ENCODE peak calls at places on chromosomes 1 and 21, in six cellular contexts. One of them, this sample, is unnamed.

GRCh38 chr1:187433598-187433997 is 604.8 kb downstream of the PLA2G4A start:
- DNase-seq in ovary: no peak
- DNase-seq in substantia nigra: no peak
- DNase-seq in uterus: no peak
- DNase-seq in mammary epithelial cell: no peak
- DNase-seq in lower lobe of right lung: no peak
- DNase-seq in this sample: no peak

GRCh38 chr1:37998913-37999433 is 6.3 kb downstream of the FHL3 start:
- DNase-seq in ovary: peak; percentile 47
- DNase-seq in substantia nigra: no peak
- DNase-seq in uterus: no peak
- DNase-seq in mammary epithelial cell: no peak
- DNase-seq in lower lobe of right lung: no peak
- DNase-seq in this sample: no peak

GRCh38 chr1:153789478-153790148 is 14.4 kb downstream of the SLC27A3 start:
- DNase-seq in ovary: peak; percentile 60
- DNase-seq in substantia nigra: no peak
- DNase-seq in uterus: no peak
- DNase-seq in mammary epithelial cell: no peak
- DNase-seq in lower lobe of right lung: no peak
- DNase-seq in this sample: no peak

GRCh38 chr1:193031431-193031830 is 27.7 kb downstream of the UCHL5 start:
- DNase-seq in ovary: no peak
- DNase-seq in substantia nigra: no peak
- DNase-seq in uterus: no peak
- DNase-seq in mammary epithelial cell: no peak
- DNase-seq in lower lobe of right lung: no peak
- DNase-seq in this sample: no peak

GRCh38 chr1:29883986-29884385 is 647.7 kb downstream of the PTPRU start:
- DNase-seq in ovary: no peak
- DNase-seq in substantia nigra: no peak
- DNase-seq in uterus: no peak
- DNase-seq in mammary epithelial cell: no peak
- DNase-seq in lower lobe of right lung: no peak
- DNase-seq in this sample: no peak

GRCh38 chr1:1179983-1180861 is 6.5 kb downstream of the TTLL10 start:
- DNase-seq in ovary: peak; percentile 28
- DNase-seq in substantia nigra: no peak
- DNase-seq in uterus: no peak
- DNase-seq in mammary epithelial cell: no peak
- DNase-seq in lower lobe of right lung: peak; percentile 43
- DNase-seq in this sample: no peak

GRCh38 chr1:60583696-60584095 is 498.7 kb upstream of the NFIA start:
- DNase-seq in ovary: no peak
- DNase-seq in substantia nigra: no peak
- DNase-seq in uterus: no peak
- DNase-seq in mammary epithelial cell: no peak
- DNase-seq in lower lobe of right lung: no peak
- DNase-seq in this sample: no peak

GRCh38 chr1:222749927-222750326 is 12.9 kb downstream of the FAM177B start:
- DNase-seq in ovary: no peak
- DNase-seq in substantia nigra: no peak
- DNase-seq in uterus: no peak
- DNase-seq in mammary epithelial cell: no peak
- DNase-seq in lower lobe of right lung: no peak
- DNase-seq in this sample: no peak

GRCh38 chr1:199029855-199030254 is 391.0 kb downstream of the PTPRC start:
- DNase-seq in ovary: no peak
- DNase-seq in substantia nigra: no peak
- DNase-seq in uterus: no peak
- DNase-seq in mammary epithelial cell: peak; percentile 68
- DNase-seq in lower lobe of right lung: no peak
- DNase-seq in this sample: peak; percentile 64

GRCh38 chr1:78649628-78650027 is at the start of gene IFI44:
- DNase-seq in ovary: peak; percentile 85
- DNase-seq in substantia nigra: peak; percentile 65
- DNase-seq in uterus: peak; percentile 76
- DNase-seq in mammary epithelial cell: peak; percentile 71
- DNase-seq in lower lobe of right lung: peak; percentile 86
- DNase-seq in this sample: peak; percentile 40

GRCh38 chr1:107993920-107994319 is 28.9 kb upstream of the VAV3 start:
- DNase-seq in ovary: no peak
- DNase-seq in substantia nigra: peak; percentile 15
- DNase-seq in uterus: no peak
- DNase-seq in mammary epithelial cell: peak; percentile 68
- DNase-seq in lower lobe of right lung: no peak
- DNase-seq in this sample: peak; percentile 41

GRCh38 chr1:98086156-98086555 is 165.3 kb upstream of the DPYD start:
- DNase-seq in ovary: no peak
- DNase-seq in substantia nigra: no peak
- DNase-seq in uterus: no peak
- DNase-seq in mammary epithelial cell: peak; percentile 80
- DNase-seq in lower lobe of right lung: no peak
- DNase-seq in this sample: no peak

GRCh38 chr1:109890115-109890953 is 20.3 kb upstream of the CSF1 start:
- DNase-seq in ovary: no peak
- DNase-seq in substantia nigra: no peak
- DNase-seq in uterus: no peak
- DNase-seq in mammary epithelial cell: no peak
- DNase-seq in lower lobe of right lung: no peak
- DNase-seq in this sample: no peak

GRCh38 chr1:72283204-72284083 is 1.1 kb upstream of the NEGR1 start:
- DNase-seq in ovary: peak; percentile 86
- DNase-seq in substantia nigra: peak; percentile 91
- DNase-seq in uterus: peak; percentile 75
- DNase-seq in mammary epithelial cell: peak; percentile 73
- DNase-seq in lower lobe of right lung: peak; percentile 80
- DNase-seq in this sample: no peak

GRCh38 chr1:153608742-153609584 is 4.0 kb downstream of the S100A16 start:
- DNase-seq in ovary: peak; percentile 80
- DNase-seq in substantia nigra: peak; percentile 56
- DNase-seq in uterus: peak; percentile 75
- DNase-seq in mammary epithelial cell: peak; percentile 98
- DNase-seq in lower lobe of right lung: peak; percentile 89
- DNase-seq in this sample: peak; percentile 86

GRCh38 chr1:155171836-155172731 is 1.0 kb downstream of the KRTCAP2 start:
- DNase-seq in ovary: no peak
- DNase-seq in substantia nigra: no peak
- DNase-seq in uterus: no peak
- DNase-seq in mammary epithelial cell: no peak
- DNase-seq in lower lobe of right lung: no peak
- DNase-seq in this sample: no peak

GRCh38 chr1:201279313-201279712 is 4.0 kb upstream of the PKP1 start:
- DNase-seq in ovary: no peak
- DNase-seq in substantia nigra: no peak
- DNase-seq in uterus: no peak
- DNase-seq in mammary epithelial cell: no peak
- DNase-seq in lower lobe of right lung: no peak
- DNase-seq in this sample: no peak

GRCh38 chr1:193014354-193014753 is 44.8 kb downstream of the UCHL5 start:
- DNase-seq in ovary: no peak
- DNase-seq in substantia nigra: no peak
- DNase-seq in uterus: no peak
- DNase-seq in mammary epithelial cell: no peak
- DNase-seq in lower lobe of right lung: no peak
- DNase-seq in this sample: no peak

GRCh38 chr21:41425954-41426655 is at the start of gene MX1:
- DNase-seq in ovary: peak; percentile 82
- DNase-seq in substantia nigra: no peak
- DNase-seq in uterus: peak; percentile 82
- DNase-seq in mammary epithelial cell: peak; percentile 31
- DNase-seq in lower lobe of right lung: peak; percentile 94
- DNase-seq in this sample: peak; percentile 56

GRCh38 chr1:170196490-170196889 is 50.7 kb downstream of the NTMT2 start:
- DNase-seq in ovary: no peak
- DNase-seq in substantia nigra: no peak
- DNase-seq in uterus: no peak
- DNase-seq in mammary epithelial cell: no peak
- DNase-seq in lower lobe of right lung: no peak
- DNase-seq in this sample: no peak

GRCh38 chr21:40215941-40216340 is 348.7 kb downstream of the PCP4 start:
- DNase-seq in ovary: no peak
- DNase-seq in substantia nigra: no peak
- DNase-seq in uterus: no peak
- DNase-seq in mammary epithelial cell: peak; percentile 83
- DNase-seq in lower lobe of right lung: no peak
- DNase-seq in this sample: peak; percentile 44

GRCh38 chr1:151371340-151371739 is 1.2 kb downstream of the SELENBP1 start:
- DNase-seq in ovary: peak; percentile 74
- DNase-seq in substantia nigra: peak; percentile 55
- DNase-seq in uterus: peak; percentile 78
- DNase-seq in mammary epithelial cell: no peak
- DNase-seq in lower lobe of right lung: peak; percentile 87
- DNase-seq in this sample: no peak

GRCh38 chr1:111864862-111865261 is 109.2 kb downstream of the DDX20 start:
- DNase-seq in ovary: no peak
- DNase-seq in substantia nigra: no peak
- DNase-seq in uterus: no peak
- DNase-seq in mammary epithelial cell: peak; percentile 4
- DNase-seq in lower lobe of right lung: no peak
- DNase-seq in this sample: no peak

GRCh38 chr1:233459470-233459945 is 132.0 kb downstream of the MAP3K21 start:
- DNase-seq in ovary: no peak
- DNase-seq in substantia nigra: no peak
- DNase-seq in uterus: no peak
- DNase-seq in mammary epithelial cell: peak; percentile 11
- DNase-seq in lower lobe of right lung: no peak
- DNase-seq in this sample: no peak

GRCh38 chr1:228416217-228416971 is at the start of gene TRIM17:
- DNase-seq in ovary: peak; percentile 61
- DNase-seq in substantia nigra: no peak
- DNase-seq in uterus: no peak
- DNase-seq in mammary epithelial cell: no peak
- DNase-seq in lower lobe of right lung: no peak
- DNase-seq in this sample: no peak

DNA sequence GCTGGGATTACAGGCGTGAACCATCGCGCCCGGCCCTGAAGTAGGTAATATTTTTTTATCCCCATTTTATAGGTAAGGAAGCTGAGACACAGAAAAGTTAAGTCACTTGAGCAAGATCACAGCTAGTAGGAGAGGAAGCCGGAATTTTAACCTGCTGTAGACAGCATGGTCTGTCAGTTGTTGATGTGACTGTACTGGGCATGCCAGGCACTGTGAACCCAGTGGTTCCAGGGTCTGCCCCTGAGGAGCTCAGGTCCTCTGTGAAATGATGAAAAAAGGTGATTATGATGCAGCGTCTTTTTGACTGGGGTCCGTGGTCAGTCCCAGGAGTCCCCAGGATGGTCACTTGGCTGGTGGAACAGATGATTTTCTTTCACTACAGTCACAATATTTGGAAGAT is 16.7 kb upstream of the FABP3 start:
- DNase-seq in ovary: no peak
- DNase-seq in substantia nigra: no peak
- DNase-seq in uterus: no peak
- DNase-seq in mammary epithelial cell: no peak
- DNase-seq in lower lobe of right lung: no peak
- DNase-seq in this sample: no peak
- H3K27ac ChIP-seq in ovary: no peak overlapping the region
- H3K27ac ChIP-seq in substantia nigra: no peak overlapping the region
- H3K27ac ChIP-seq in uterus: no peak overlapping the region
- H3K27ac ChIP-seq in mammary epithelial cell: no peak overlapping the region
- H3K27ac ChIP-seq in lower lobe of right lung: no peak overlapping the region
- H3K27ac ChIP-seq in this sample: peak overlapping the region; percentile 38

DNA sequence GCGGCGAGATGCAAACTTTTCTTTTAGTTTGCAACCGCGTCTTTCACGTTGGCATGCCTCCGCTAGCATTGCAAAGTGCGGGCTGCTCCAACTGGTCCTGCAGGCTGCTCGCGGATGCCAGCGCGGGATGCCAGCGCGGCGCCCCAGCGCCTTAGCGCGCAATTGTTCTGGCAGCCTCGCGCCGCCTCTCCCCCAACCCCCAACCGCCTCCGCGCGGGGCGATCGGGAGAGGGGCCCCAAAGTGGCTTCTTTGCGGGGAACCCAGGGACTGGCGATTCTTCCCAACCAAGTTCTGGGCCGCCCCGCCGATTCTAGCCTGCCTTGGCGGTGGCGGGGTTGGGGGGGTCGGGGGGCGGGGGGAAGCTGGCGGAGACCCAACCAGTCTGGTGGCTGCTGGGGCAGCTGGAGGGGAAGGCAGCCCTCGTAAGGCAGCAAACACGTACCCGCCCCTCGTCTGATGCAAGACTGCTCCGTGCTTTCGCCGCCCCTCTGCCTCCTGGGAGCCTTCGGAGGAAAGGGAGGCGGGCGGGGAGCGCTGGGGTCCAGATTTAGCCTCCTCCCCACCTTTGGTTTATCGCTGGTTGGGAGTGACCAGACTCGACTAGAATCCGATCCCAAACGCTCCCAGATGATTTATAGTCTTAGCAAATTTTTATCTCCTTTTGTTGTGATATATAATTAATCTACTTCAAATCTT is 756 bp downstream of the PHGDH start:
- DNase-seq in ovary: peak; percentile 86
- DNase-seq in substantia nigra: peak; percentile 79
- DNase-seq in uterus: peak; percentile 86
- DNase-seq in mammary epithelial cell: peak; percentile 63
- DNase-seq in lower lobe of right lung: peak; percentile 69
- DNase-seq in this sample: no peak
- H3K27ac ChIP-seq in ovary: peak overlapping the region; percentile 79
- H3K27ac ChIP-seq in substantia nigra: peak overlapping the region; percentile 85
- H3K27ac ChIP-seq in uterus: peak overlapping the region; percentile 70
- H3K27ac ChIP-seq in mammary epithelial cell: peak overlapping the region; percentile 67
- H3K27ac ChIP-seq in lower lobe of right lung: peak overlapping the region; percentile 53
- H3K27ac ChIP-seq in this sample: peak overlapping the region; percentile 79

DNA sequence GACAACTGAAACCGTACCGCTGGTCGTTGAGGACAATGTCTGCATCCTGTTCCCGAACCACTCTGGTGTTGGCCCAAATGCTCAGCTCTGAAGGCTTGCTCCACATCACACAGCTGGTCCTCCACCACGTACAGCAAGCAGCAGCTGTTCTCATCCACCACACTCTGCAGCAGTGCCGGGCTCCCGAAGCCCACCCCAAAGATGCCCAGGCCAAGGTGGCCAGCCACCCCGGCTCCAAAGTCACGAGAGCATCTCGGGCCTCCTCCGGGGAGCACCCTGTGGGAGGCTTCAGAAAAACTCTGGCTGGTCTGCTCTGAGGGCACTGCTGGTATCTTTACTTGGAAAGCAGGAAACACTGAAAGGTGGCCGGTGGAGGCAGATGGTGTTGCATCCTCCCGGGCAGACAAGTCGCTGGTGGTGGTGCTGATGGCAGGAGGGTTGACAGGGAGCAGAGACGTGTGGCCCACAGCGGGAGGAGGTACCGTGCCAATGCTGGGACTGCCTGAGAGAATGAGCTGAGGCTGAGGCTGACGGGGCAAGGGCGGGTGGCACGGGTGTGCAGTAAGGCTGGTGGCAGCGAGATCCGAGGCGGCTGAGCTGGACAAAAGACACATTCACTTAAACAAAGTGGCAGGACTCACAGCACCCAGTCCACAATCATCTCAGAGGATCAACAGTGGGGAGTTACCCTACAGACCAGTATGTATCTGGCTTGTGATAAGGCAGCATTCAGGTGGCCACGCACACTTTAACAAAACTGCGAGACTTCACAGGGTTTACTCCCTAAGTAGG is 6.5 kb upstream of the CCDC27 start:
- DNase-seq in ovary: peak; percentile 35
- DNase-seq in substantia nigra: peak; percentile 28
- DNase-seq in uterus: no peak
- DNase-seq in mammary epithelial cell: no peak
- DNase-seq in lower lobe of right lung: peak; percentile 43
- DNase-seq in this sample: no peak
- H3K27ac ChIP-seq in ovary: no peak overlapping the region
- H3K27ac ChIP-seq in substantia nigra: peak overlapping the region; percentile 71
- H3K27ac ChIP-seq in uterus: no peak overlapping the region
- H3K27ac ChIP-seq in mammary epithelial cell: no peak overlapping the region
- H3K27ac ChIP-seq in lower lobe of right lung: peak overlapping the region; percentile 68
- H3K27ac ChIP-seq in this sample: no peak overlapping the region

GRCh38 chr1:183841950-183842816 is 37.3 kb downstream of the RGL1 start:
- DNase-seq in ovary: no peak
- DNase-seq in substantia nigra: no peak
- DNase-seq in uterus: no peak
- DNase-seq in mammary epithelial cell: peak; percentile 12
- DNase-seq in lower lobe of right lung: no peak
- DNase-seq in this sample: peak; percentile 12
- H3K27ac ChIP-seq in ovary: peak overlapping the region; percentile 72
- H3K27ac ChIP-seq in substantia nigra: no peak overlapping the region
- H3K27ac ChIP-seq in uterus: peak overlapping the region; percentile 51
- H3K27ac ChIP-seq in mammary epithelial cell: no peak overlapping the region
- H3K27ac ChIP-seq in lower lobe of right lung: peak overlapping the region; percentile 78
- H3K27ac ChIP-seq in this sample: no peak overlapping the region

This sample was measured in epithelial cell of prostate.